ENCODE peak calls at places on chromosomes 5 and 9, in nine cellular contexts. L, O, G, P, V, I, B, N and F are unnamed samples. For H3K4me1, the result is how much of the 10 kb centered on the place peaks cover.

GRCh38 chr5:159451197-159452052 is 121.1 kb upstream of the IL12B start:
- DNase-seq in L (no peak), O (peak), G (no peak), P (peak), V (peak), I (no peak), B (peak), N (peak), F (no peak)

GRCh38 chr5:119897537-119898370 is 268.4 kb downstream of the FAM170A start:
- DNase-seq in L (no peak), O (no peak), G (no peak), P (no peak), V (no peak), I (no peak), B (no peak), N (no peak), F (no peak)

GRCh38 chr5:142853682-142854081 is 83.5 kb downstream of the ARHGAP26 start:
- DNase-seq in L (no peak), O (no peak), G (no peak), P (no peak), V (no peak), I (no peak), B (no peak), N (no peak), F (no peak)

GRCh38 chr9:82961504-82962125 is 101.3 kb downstream of the RASEF start:
- DNase-seq in L (peak), O (peak), G (no peak), P (peak), V (peak), I (peak), B (peak), N (peak), F (no peak)

GRCh38 chr9:81690251-81690851 is 1.0 kb upstream of the TLE1 start:
- DNase-seq in L (peak), O (peak), G (no peak), P (peak), V (no peak), I (no peak), B (no peak), N (peak), F (no peak)

GRCh38 chr5:181028032-181028819 is 11.8 kb upstream of the BTNL9 start:
- DNase-seq in L (no peak), O (no peak), G (no peak), P (no peak), V (no peak), I (no peak), B (no peak), N (no peak), F (no peak)

GRCh38 chr9:6938447-6938846 is 180.7 kb downstream of the KDM4C start:
- DNase-seq in L (no peak), O (no peak), G (no peak), P (no peak), V (peak), I (no peak), B (peak), N (no peak), F (no peak)

GRCh38 chr5:89343666-89344065 is 460.7 kb upstream of the MEF2C start:
- DNase-seq in L (no peak), O (no peak), G (no peak), P (no peak), V (no peak), I (no peak), B (no peak), N (no peak), F (no peak)

GRCh38 chr9:118891213-118891612 is 478.0 kb downstream of the BRINP1 start:
- DNase-seq in L (no peak), O (no peak), G (no peak), P (no peak), V (no peak), I (no peak), B (no peak), N (no peak), F (no peak)

GRCh38 chr9:71675129-71675856 is 93.0 kb downstream of the CEMIP2 start:
- DNase-seq in L (peak), O (no peak), G (no peak), P (no peak), V (no peak), I (no peak), B (no peak), N (no peak), F (no peak)

GRCh38 chr9:69548676-69549075 is 123.5 kb downstream of the APBA1 start:
- DNase-seq in L (no peak), O (peak), G (no peak), P (no peak), V (no peak), I (no peak), B (no peak), N (no peak), F (no peak)

GRCh38 chr5:147813696-147814095 is 17.8 kb downstream of the SPINK1 start:
- DNase-seq in L (no peak), O (no peak), G (no peak), P (no peak), V (no peak), I (no peak), B (no peak), N (no peak), F (no peak)

GRCh38 chr5:153276151-153276550 is 214.3 kb upstream of the GRIA1 start:
- DNase-seq in L (no peak), O (no peak), G (no peak), P (peak), V (peak), I (no peak), B (peak), N (no peak), F (no peak)

GRCh38 chr9:98374385-98375051 is 119.1 kb upstream of the TBC1D2 start:
- DNase-seq in L (peak), O (no peak), G (no peak), P (no peak), V (peak), I (no peak), B (peak), N (no peak), F (no peak)

GRCh38 chr5:54520940-54521339 is 3.4 kb downstream of the SNX18 start:
- DNase-seq in L (no peak), O (no peak), G (no peak), P (no peak), V (peak), I (no peak), B (peak), N (no peak), F (no peak)

GRCh38 chr5:90161399-90161798 is 248.2 kb downstream of the CETN3 start:
- DNase-seq in L (no peak), O (peak), G (no peak), P (peak), V (peak), I (peak), B (peak), N (no peak), F (no peak)

GRCh38 chr5:113776168-113776567 is 262.7 kb downstream of the YTHDC2 start:
- DNase-seq in L (no peak), O (no peak), G (no peak), P (no peak), V (no peak), I (no peak), B (no peak), N (no peak), F (no peak)

GRCh38 chr5:129367883-129368282 is 92.2 kb upstream of the ADAMTS19 start:
- DNase-seq in L (no peak), O (no peak), G (no peak), P (no peak), V (peak), I (no peak), B (peak), N (no peak), F (no peak)

GRCh38 chr9:105216440-105217178 is 27.8 kb upstream of the SLC44A1 start:
- DNase-seq in L (peak), O (no peak), G (no peak), P (no peak), V (no peak), I (peak), B (peak), N (no peak), F (no peak)

GRCh38 chr9:109574061-109574882 is 76.2 kb upstream of the PTPN3 start:
- DNase-seq in L (no peak), O (no peak), G (peak), P (no peak), V (peak), I (no peak), B (peak), N (no peak), F (no peak)

GRCh38 chr5:122154910-122155309 is 25.6 kb downstream of the ZNF474 start:
- DNase-seq in L (no peak), O (no peak), G (no peak), P (peak), V (peak), I (no peak), B (peak), N (peak), F (no peak)

GRCh38 chr5:180718810-180719453 is 20.9 kb downstream of the OR2Y1 start:
- DNase-seq in L (no peak), O (no peak), G (peak), P (no peak), V (peak), I (no peak), B (peak), N (no peak), F (peak)

GRCh38 chr5:167921796-167922195 is 369.6 kb upstream of the WWC1 start:
- DNase-seq in L (no peak), O (no peak), G (no peak), P (no peak), V (no peak), I (no peak), B (no peak), N (no peak), F (no peak)

GRCh38 chr5:43389679-43390329 is 22.4 kb downstream of the CCL28 start:
- DNase-seq in L (no peak), O (peak), G (peak), P (peak), V (peak), I (peak), B (peak), N (no peak), F (peak)

GRCh38 chr5:144189800-144190429 is 19.2 kb downstream of the KCTD16 start:
- DNase-seq in L (peak), O (no peak), G (peak), P (peak), V (peak), I (no peak), B (peak), N (no peak), F (peak)

GRCh38 chr9:129178983-129179382 is 922 bp upstream of the IER5L start:
- DNase-seq in L (no peak), O (peak), G (no peak), P (no peak), V (no peak), I (no peak), B (no peak), N (no peak), F (no peak)

GRCh38 chr5:124240732-124241131 is 505.7 kb downstream of the ZNF608 start:
- DNase-seq in L (no peak), O (no peak), G (no peak), P (no peak), V (no peak), I (no peak), B (no peak), N (no peak), F (no peak)

GRCh38 chr5:147051193-147051592 is 172.6 kb upstream of the PPP2R2B start:
- DNase-seq in L (no peak), O (no peak), G (no peak), P (no peak), V (no peak), I (no peak), B (peak), N (no peak), F (no peak)

GRCh38 chr5:61823796-61824195 is 482.2 kb upstream of the KIF2A start:
- DNase-seq in L (no peak), O (no peak), G (no peak), P (no peak), V (no peak), I (no peak), B (no peak), N (no peak), F (no peak)

GRCh38 chr5:171330011-171330410 is 21.0 kb downstream of the TLX3 start:
- DNase-seq in L (no peak), O (no peak), G (no peak), P (no peak), V (no peak), I (no peak), B (no peak), N (no peak), F (no peak)

GRCh38 chr5:68134033-68134668 is 81.4 kb upstream of the PIK3R1 start:
- DNase-seq in L (no peak), O (no peak), G (no peak), P (no peak), V (peak), I (no peak), B (peak), N (no peak), F (no peak)

GRCh38 chr9:120331913-120332312 is 248.1 kb downstream of the CDK5RAP2 start:
- DNase-seq in L (no peak), O (no peak), G (no peak), P (no peak), V (no peak), I (no peak), B (no peak), N (no peak), F (no peak)

GRCh38 chr5:1026700-1027621 is 18.4 kb downstream of the NKD2 start:
- DNase-seq in L (no peak), O (peak), G (no peak), P (no peak), V (no peak), I (peak), B (no peak), N (peak), F (no peak)

GRCh38 chr5:10753178-10753577 is 7.9 kb downstream of the DAP start:
- DNase-seq in L (no peak), O (peak), G (no peak), P (no peak), V (no peak), I (no peak), B (no peak), N (no peak), F (no peak)

GRCh38 chr5:99721487-99721886 is 792.7 kb upstream of the CHD1 start:
- DNase-seq in L (no peak), O (no peak), G (no peak), P (no peak), V (no peak), I (no peak), B (no peak), N (no peak), F (no peak)

GRCh38 chr5:90640484-90641059 is 82.0 kb downstream of the ADGRV1 start:
- DNase-seq in L (no peak), O (peak), G (no peak), P (no peak), V (no peak), I (no peak), B (no peak), N (no peak), F (no peak)

GRCh38 chr5:83636141-83636540 is 84.5 kb downstream of the HAPLN1 start:
- DNase-seq in L (no peak), O (no peak), G (no peak), P (no peak), V (peak), I (no peak), B (peak), N (no peak), F (no peak)

GRCh38 chr5:43041131-43041668 is 1.1 kb upstream of the ANXA2R start:
- DNase-seq in L (no peak), O (peak), G (no peak), P (peak), V (no peak), I (peak), B (no peak), N (no peak), F (peak)

DNA sequence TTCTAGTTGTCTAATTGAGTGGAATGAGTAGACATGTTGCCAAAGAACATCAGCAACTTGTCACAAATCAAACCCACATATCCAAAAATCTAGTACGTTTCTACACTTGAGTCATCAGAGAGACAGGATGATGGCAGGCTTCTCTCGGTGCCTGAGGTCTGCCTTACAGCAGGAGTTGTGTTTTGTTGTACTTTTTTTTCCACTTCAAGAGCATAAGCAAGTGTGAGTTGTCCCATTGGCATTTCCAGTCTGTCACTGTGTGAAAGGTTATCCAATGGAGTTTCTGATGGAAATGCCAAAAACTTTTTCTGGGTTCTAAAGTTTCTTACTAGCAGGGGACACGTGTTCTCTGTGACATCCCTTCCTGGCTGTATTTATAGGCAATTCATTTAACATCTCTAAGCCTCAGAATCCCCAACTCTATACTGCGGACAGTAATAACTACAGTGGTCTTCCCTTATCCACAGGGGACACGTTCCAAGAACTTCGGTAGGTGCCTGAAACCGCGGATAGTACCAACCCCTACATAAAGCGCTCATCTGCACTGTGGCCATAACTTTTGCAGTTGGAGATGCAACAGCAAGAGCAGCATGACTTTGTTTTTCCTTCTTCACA is 246.5 kb downstream of the SYK start:
- DNase-seq in L (no peak), O (no peak), G (no peak), P (no peak), V (peak), I (no peak), B (peak), N (no peak), F (no peak)
- H3K4me1 ChIP-seq in L (under half), O (under half), G (under half), P (under half), V (under half), I (under half), B (under half), N (under half), F (under half)

GRCh38 chr5:50738864-50739263 is 72.4 kb downstream of the PARP8 start:
- DNase-seq in L (no peak), O (no peak), G (no peak), P (no peak), V (no peak), I (no peak), B (no peak), N (no peak), F (no peak)
- H3K4me1 ChIP-seq in L (under half), O (under half), G (under half), P (under half), V (under half), I (under half), B (under half), N (under half), F (under half)

DNA sequence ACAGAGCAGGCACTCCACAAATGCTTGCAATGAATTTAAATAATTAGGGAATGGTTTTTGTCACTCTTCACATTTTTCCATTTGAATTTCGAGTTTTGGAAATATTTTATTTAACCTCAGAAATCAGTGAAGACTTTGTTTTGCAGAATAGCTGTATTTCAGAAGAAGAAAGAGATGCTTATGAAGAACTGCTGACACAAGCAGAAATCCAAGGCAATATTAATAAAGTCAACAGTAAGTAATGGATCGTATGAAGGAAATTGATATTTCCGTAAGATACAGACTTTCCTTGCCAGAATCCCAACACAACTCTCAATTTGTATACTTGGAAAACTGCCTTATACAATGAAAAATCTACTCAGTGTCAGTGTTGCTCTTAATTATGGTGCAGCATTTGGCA is 30.5 kb downstream of the F2RL2 start:
- DNase-seq in L (no peak), O (no peak), G (no peak), P (no peak), V (no peak), I (no peak), B (no peak), N (no peak), F (no peak)
- H3K4me1 ChIP-seq in L (under half), O (under half), G (under half), P (under half), V (under half), I (under half), B (under half), N (under half), F (under half)

GRCh38 chr5:172901012-172901780 is 58.0 kb upstream of the RPL26L1 start:
- DNase-seq in L (no peak), O (peak), G (no peak), P (peak), V (peak), I (peak), B (peak), N (peak), F (no peak)

GRCh38 chr5:172902497-172903472 is 56.4 kb upstream of the RPL26L1 start:
- DNase-seq in L (peak), O (peak), G (no peak), P (peak), V (peak), I (peak), B (peak), N (peak), F (no peak)

GRCh38 chr5:172904312-172904642 is 54.9 kb upstream of the RPL26L1 start:
- DNase-seq in L (no peak), O (no peak), G (no peak), P (no peak), V (no peak), I (no peak), B (no peak), N (no peak), F (no peak)

GRCh38 chr5:172903790-172904189 is 55.4 kb upstream of the RPL26L1 start:
- DNase-seq in L (peak), O (peak), G (no peak), P (peak), V (peak), I (no peak), B (peak), N (peak), F (no peak)

DNA sequence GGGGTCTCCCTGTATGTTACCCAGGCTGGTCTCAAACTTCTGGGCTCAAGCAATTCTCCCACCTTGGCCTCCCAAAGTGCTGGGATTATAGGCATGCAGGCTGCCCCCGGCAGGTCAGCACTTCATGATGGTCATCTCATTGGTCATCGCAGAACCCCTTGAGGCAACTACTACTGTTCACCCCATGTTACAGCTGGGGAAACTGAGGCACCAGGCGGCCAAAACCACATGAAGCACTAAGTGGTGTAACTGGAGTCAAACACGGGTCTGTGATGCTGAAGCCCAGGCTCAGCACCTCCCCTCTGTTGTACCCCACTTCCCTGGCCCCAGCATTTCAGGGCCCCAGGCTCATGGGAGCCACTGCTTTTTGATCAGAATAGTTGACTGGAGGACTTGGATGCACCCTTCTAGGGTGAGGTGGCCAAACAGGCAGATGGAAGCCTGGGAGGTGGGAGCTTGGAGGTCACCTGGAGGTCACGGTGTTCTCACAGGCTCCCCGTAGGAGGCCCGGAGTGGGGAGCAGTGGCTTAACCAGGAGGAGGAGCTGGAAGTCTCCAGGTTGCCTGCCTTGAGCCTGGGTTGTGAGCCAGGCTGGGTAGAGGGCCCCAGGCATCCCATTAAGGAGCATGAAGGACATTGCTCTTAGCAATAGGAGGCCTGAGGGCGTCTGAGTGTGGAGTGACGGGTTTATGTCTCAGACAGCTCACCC is 57.3 kb upstream of the RPL26L1 start:
- DNase-seq in L (no peak), O (peak), G (no peak), P (no peak), V (peak), I (no peak), B (peak), N (peak), F (no peak)
- H3K4me1 ChIP-seq in L (under half), O (under half), G (under half), P (under half), V (half or more), I (half or more), B (under half), N (half or more), F (under half)

DNA sequence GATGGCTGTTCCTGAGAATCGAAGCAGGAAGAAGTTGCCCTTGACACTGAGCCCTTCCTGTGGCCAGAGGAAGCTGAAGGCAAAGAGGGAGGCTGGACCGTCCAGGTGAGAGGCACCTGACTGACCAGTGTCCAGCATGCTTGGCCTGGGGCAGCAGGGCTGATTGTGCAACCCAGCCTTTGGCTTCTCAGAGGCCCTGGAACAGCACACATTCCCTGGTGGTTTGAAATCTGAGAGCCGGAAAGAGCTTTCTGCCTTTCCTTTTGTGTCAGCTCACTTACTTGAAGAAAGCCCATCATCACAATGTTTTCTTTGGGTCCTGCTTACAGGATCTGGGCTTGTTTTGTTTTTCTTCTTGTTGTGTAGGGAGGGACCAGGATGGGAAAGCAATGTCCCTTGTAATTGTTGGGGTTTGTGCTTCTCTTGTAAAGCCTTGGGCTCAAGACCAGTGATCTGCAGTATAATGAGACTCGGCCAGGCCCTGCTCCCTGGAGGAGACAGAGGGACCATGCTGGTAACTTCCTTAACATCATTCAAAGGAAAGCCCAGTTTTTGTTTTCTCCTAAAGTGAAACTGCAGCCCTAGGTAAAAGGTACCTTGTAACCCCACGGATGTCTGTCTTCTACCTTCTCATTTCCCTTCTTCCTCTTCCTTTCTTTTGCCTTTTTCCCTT is 213.7 kb downstream of the NXNL2 start:
- DNase-seq in L (no peak), O (peak), G (no peak), P (peak), V (peak), I (peak), B (peak), N (peak), F (no peak)
- H3K4me1 ChIP-seq in L (under half), O (under half), G (under half), P (under half), V (under half), I (half or more), B (under half), N (half or more), F (under half)